ENCODE peak calls at places on chromosomes 5 and 9, in seven cellular contexts. L is stimulated activated CD4-positive, alpha-beta T cell treated with anti-CD3 and anti-CD28 coated beads, TNF-alpha, amount 100 ng/mL, for 24 hours; C is NCI-H510A; M is foreskin fibroblast; A is activated gamma-delta T cell treated with anti-CD3 and anti-CD28 coated beads, Interleukin-2, amount 50 U/mL, for 16 hours; Q is anterior cingulate cortex; K is aorta. W is an unnamed sample.

GRCh38 chr9:128642675-128643074 is 14.0 kb downstream of the DYNC2I2 start:
- DNase-seq in L (no peak), M (no peak), K (no peak), C (no peak), A (no peak), Q (no peak), W (no peak)

GRCh38 chr5:171571663-171572062 is 152.2 kb downstream of the FGF18 start:
- DNase-seq in K (no peak), A (no peak), L (no peak), Q (no peak), C (no peak), M (peak; percentile 65), W (peak; percentile 44)

GRCh38 chr5:143635146-143635752 is 176.7 kb upstream of the HMHB1 start:
- DNase-seq in Q (no peak), L (no peak), C (no peak), M (no peak), A (no peak), K (no peak), W (peak; percentile 33)

GRCh38 chr5:143707797-143708196 is 104.2 kb upstream of the HMHB1 start:
- DNase-seq in M (peak; percentile 60), A (no peak), C (no peak), K (no peak), L (no peak), Q (no peak), W (no peak)

GRCh38 chr5:14793851-14794250 is 77.7 kb downstream of the ANKH start:
- DNase-seq in L (no peak), C (no peak), M (no peak), K (no peak), Q (no peak), A (no peak), W (no peak)

GRCh38 chr5:107672212-107673105 is 1.7 kb upstream of the EFNA5 start:
- DNase-seq in Q (peak; percentile 66), M (peak; percentile 91), L (no peak), A (no peak), C (peak; percentile 66), K (peak; percentile 89), W (peak; percentile 93)

GRCh38 chr9:114968710-114969109 is 38.3 kb upstream of the TNFSF8 start:
- DNase-seq in Q (no peak), L (no peak), M (peak; percentile 27), C (no peak), A (no peak), K (no peak), W (peak; percentile 44)

GRCh38 chr9:18925880-18926279 is 107.1 kb downstream of the SAXO1 start:
- DNase-seq in L (no peak), K (no peak), M (no peak), Q (no peak), C (no peak), A (no peak), W (no peak)

GRCh38 chr5:53381-54174 is 38.4 kb upstream of the PLEKHG4B start:
- DNase-seq in M (no peak), A (no peak), K (peak; percentile 79), Q (no peak), L (no peak), C (peak; percentile 98), W (no peak)

GRCh38 chr9:89011683-89012082 is 20.4 kb downstream of the S1PR3 start:
- DNase-seq in C (no peak), K (no peak), L (no peak), A (no peak), M (no peak), Q (no peak), W (no peak)

GRCh38 chr9:130839237-130840111 is 4.4 kb downstream of the ABL1 start:
- DNase-seq in A (no peak), Q (no peak), M (no peak), K (no peak), C (no peak), L (no peak), W (no peak)

GRCh38 chr5:143440448-143441102 is 37.1 kb upstream of the NR3C1 start:
- DNase-seq in M (peak; percentile 32), Q (no peak), K (no peak), L (no peak), A (no peak), C (no peak), W (no peak)

GRCh38 chr5:111308951-111309350 is 84.8 kb downstream of the CAMK4 start:
- DNase-seq in M (no peak), K (no peak), Q (no peak), A (no peak), L (no peak), C (no peak), W (no peak)

GRCh38 chr9:4139201-4139600 is 160.7 kb downstream of the GLIS3 start:
- DNase-seq in L (no peak), Q (no peak), M (no peak), C (no peak), A (no peak), K (no peak), W (no peak)

GRCh38 chr5:171137768-171138540 is 171.1 kb upstream of the TLX3 start:
- DNase-seq in Q (no peak), K (no peak), L (no peak), M (peak; percentile 60), A (no peak), C (no peak), W (peak; percentile 59)

GRCh38 chr9:101485873-101486692 is 47.6 kb upstream of the RNF20 start:
- DNase-seq in M (peak; percentile 28), C (peak; percentile 27), A (no peak), L (no peak), K (peak; percentile 78), Q (peak; percentile 49), W (no peak)

GRCh38 chr9:127724012-127724411 is 8.1 kb downstream of the TTC16 start:
- DNase-seq in A (no peak), C (no peak), Q (no peak), M (no peak), L (no peak), K (no peak), W (no peak)

GRCh38 chr9:89870207-89870606 is 265.4 kb downstream of the GADD45G start:
- DNase-seq in Q (no peak), L (no peak), M (no peak), C (no peak), K (no peak), A (no peak), W (no peak)

GRCh38 chr9:89179920-89180667 is 1.5 kb upstream of the SHC3 start:
- DNase-seq in L (peak; percentile 13), K (peak; percentile 94), Q (peak; percentile 82), M (peak; percentile 94), A (no peak), C (peak; percentile 87), W (peak; percentile 91)

GRCh38 chr5:76790632-76791290 is 28.1 kb upstream of the F2RL1 start:
- DNase-seq in C (no peak), A (no peak), L (no peak), M (peak; percentile 97), Q (no peak), K (peak; percentile 62), W (peak; percentile 98)

GRCh38 chr9:14923701-14924100 is 13.5 kb upstream of the FREM1 start:
- DNase-seq in A (no peak), L (no peak), M (no peak), C (no peak), Q (no peak), K (no peak), W (no peak)

GRCh38 chr5:141484499-141485304 is at the start of gene PCDHGC4:
- DNase-seq in M (no peak), K (no peak), A (no peak), C (peak; percentile 15), L (no peak), Q (no peak), W (no peak)

GRCh38 chr9:13569706-13570423 is 290.4 kb upstream of the MPDZ start:
- DNase-seq in C (no peak), Q (no peak), A (no peak), K (no peak), M (no peak), L (no peak), W (peak; percentile 32)

GRCh38 chr5:115463985-115464384 is 80.6 kb downstream of the FEM1C start:
- DNase-seq in Q (no peak), A (no peak), C (no peak), L (no peak), M (no peak), K (no peak), W (no peak)

GRCh38 chr5:174995827-174996226 is 271.4 kb downstream of the MSX2 start:
- DNase-seq in M (no peak), L (no peak), Q (no peak), K (no peak), A (no peak), C (no peak), W (no peak)

GRCh38 chr5:400282-401215 is 42.4 kb upstream of the EXOC3 start:
- DNase-seq in L (no peak), Q (no peak), A (no peak), K (peak; percentile 76), M (peak; percentile 86), C (peak; percentile 95), W (peak; percentile 71)

GRCh38 chr5:150590979-150591411 is 49.5 kb upstream of the SYNPO start:
- DNase-seq in K (peak; percentile 82), A (no peak), Q (no peak), M (no peak), C (no peak), L (no peak), W (no peak)

GRCh38 chr9:106532616-106533015 is 330.4 kb upstream of the ZNF462 start:
- DNase-seq in A (no peak), M (no peak), C (no peak), Q (no peak), K (no peak), L (no peak), W (no peak)

GRCh38 chr5:123036391-123037103 is at the start of gene PPIC:
- DNase-seq in K (peak; percentile 97), A (no peak), C (peak; percentile 43), Q (peak; percentile 67), L (no peak), M (peak; percentile 83), W (peak; percentile 66)

GRCh38 chr5:124751031-124751430 is 4.6 kb upstream of the ZNF608 start:
- DNase-seq in C (no peak), L (no peak), M (no peak), K (no peak), Q (no peak), A (no peak), W (no peak)

GRCh38 chr5:124278636-124279035 is 467.8 kb downstream of the ZNF608 start:
- DNase-seq in M (no peak), Q (no peak), A (no peak), K (no peak), C (no peak), L (no peak), W (no peak)

W was measured in stromal cell of bone marrow.